ENCODE peak calls at places on chromosomes 12 and 14, in four cellular contexts. Y, G, L and H are unnamed samples.

GRCh38 chr12:68608191-68608590 is 2.5 kb upstream of the RAP1B start:
- DNase-seq in Y (no peak), G (no peak), L (no peak), H (no peak)

GRCh38 chr14:100440207-100440631 is 117.1 kb downstream of the SLC25A47 start:
- DNase-seq in Y (peak; percentile 75), G (peak; percentile 62), L (peak; percentile 73), H (no peak)

GRCh38 chr12:53190108-53190729 is 9.5 kb upstream of the CSAD start:
- DNase-seq in Y (peak; percentile 81), G (peak; percentile 76), L (peak; percentile 49), H (no peak)

GRCh38 chr14:94364964-94365363 is 23.4 kb downstream of the SERPINA1 start:
- DNase-seq in Y (no peak), G (no peak), L (no peak), H (no peak)

GRCh38 chr12:24714237-24714636 is 234.7 kb downstream of the BCAT1 start:
- DNase-seq in Y (no peak), G (no peak), L (no peak), H (no peak)

GRCh38 chr14:38721822-38722431 is 381.1 kb downstream of the SEC23A start:
- DNase-seq in Y (peak; percentile 88), G (peak; percentile 29), L (peak; percentile 77), H (peak; percentile 4)

GRCh38 chr14:72708708-72709475 is 185.0 kb downstream of the DPF3 start:
- DNase-seq in Y (no peak), G (no peak), L (no peak), H (no peak)

GRCh38 chr14:98591161-98591560 is 680.8 kb downstream of the BCL11B start:
- DNase-seq in Y (no peak), G (no peak), L (no peak), H (no peak)

GRCh38 chr12:70692681-70693288 is 55.6 kb upstream of the PTPRB start:
- DNase-seq in Y (no peak), G (peak; percentile 12), L (no peak), H (no peak)

GRCh38 chr14:74239848-74240793 is 872 bp downstream of the VSX2 start:
- DNase-seq in Y (peak; percentile 68), G (no peak), L (no peak), H (no peak)

GRCh38 chr12:96104566-96104965 is 69.2 kb upstream of the LTA4H start:
- DNase-seq in Y (no peak), G (no peak), L (no peak), H (no peak)

GRCh38 chr12:51819851-51820720 is 28.4 kb downstream of the FIGNL2 start:
- DNase-seq in Y (no peak), G (no peak), L (no peak), H (no peak)

GRCh38 chr12:53098354-53098981 is 1.0 kb downstream of the IGFBP6 start:
- DNase-seq in Y (no peak), G (no peak), L (no peak), H (no peak)

GRCh38 chr12:229441-230191 is 15.7 kb upstream of the SLC6A12 start:
- DNase-seq in Y (no peak), G (no peak), L (no peak), H (no peak)

GRCh38 chr12:96368233-96368632 is 32.0 kb downstream of the CDK17 start:
- DNase-seq in Y (no peak), G (no peak), L (no peak), H (no peak)

GRCh38 chr12:104212516-104212915 is 3.1 kb upstream of the TXNRD1 start:
- DNase-seq in Y (no peak), G (no peak), L (no peak), H (no peak)

GRCh38 chr14:102209224-102209966 is 69.7 kb downstream of the WDR20 start:
- DNase-seq in Y (peak; percentile 53), G (no peak), L (peak; percentile 58), H (no peak)

GRCh38 chr12:104526751-104527150 is 70.0 kb downstream of the CHST11 start:
- DNase-seq in Y (no peak), G (no peak), L (no peak), H (no peak)

GRCh38 chr12:79373896-79374499 is 316.8 kb downstream of the PAWR start:
- DNase-seq in Y (peak; percentile 73), G (peak; percentile 43), L (peak; percentile 9), H (no peak)

GRCh38 chr12:52015393-52016081 is 8.8 kb downstream of the TAMALIN start:
- DNase-seq in Y (no peak), G (no peak), L (no peak), H (no peak)

GRCh38 chr14:21332950-21333349 is 50.9 kb downstream of the SUPT16H start:
- DNase-seq in Y (no peak), G (no peak), L (no peak), H (no peak)

GRCh38 chr12:69240625-69240984 is 1.2 kb downstream of the CPSF6 start:
- DNase-seq in Y (no peak), G (no peak), L (no peak), H (no peak)

GRCh38 chr12:1830981-1831930 is 10.9 kb downstream of the LRTM2 start:
- DNase-seq in Y (peak; percentile 89), G (peak; percentile 64), L (peak; percentile 55), H (no peak)

GRCh38 chr14:27427796-27428195 is 830.0 kb upstream of the NOVA1 start:
- DNase-seq in Y (no peak), G (no peak), L (no peak), H (no peak)

GRCh38 chr12:21710944-21711343 is 53.3 kb upstream of the LDHB start:
- DNase-seq in Y (no peak), G (no peak), L (no peak), H (no peak)

GRCh38 chr12:50314629-50315312 is 31.5 kb upstream of the LIMA1 start:
- DNase-seq in Y (no peak), G (peak; percentile 45), L (peak; percentile 46), H (no peak)

GRCh38 chr14:85528882-85529585 is 910 bp upstream of the FLRT2 start:
- DNase-seq in Y (no peak), G (no peak), L (no peak), H (no peak)
- TF ChIP-seq BRCA1 in Y (no peak), G (no peak), L (no peak), H (no peak)

DNA sequence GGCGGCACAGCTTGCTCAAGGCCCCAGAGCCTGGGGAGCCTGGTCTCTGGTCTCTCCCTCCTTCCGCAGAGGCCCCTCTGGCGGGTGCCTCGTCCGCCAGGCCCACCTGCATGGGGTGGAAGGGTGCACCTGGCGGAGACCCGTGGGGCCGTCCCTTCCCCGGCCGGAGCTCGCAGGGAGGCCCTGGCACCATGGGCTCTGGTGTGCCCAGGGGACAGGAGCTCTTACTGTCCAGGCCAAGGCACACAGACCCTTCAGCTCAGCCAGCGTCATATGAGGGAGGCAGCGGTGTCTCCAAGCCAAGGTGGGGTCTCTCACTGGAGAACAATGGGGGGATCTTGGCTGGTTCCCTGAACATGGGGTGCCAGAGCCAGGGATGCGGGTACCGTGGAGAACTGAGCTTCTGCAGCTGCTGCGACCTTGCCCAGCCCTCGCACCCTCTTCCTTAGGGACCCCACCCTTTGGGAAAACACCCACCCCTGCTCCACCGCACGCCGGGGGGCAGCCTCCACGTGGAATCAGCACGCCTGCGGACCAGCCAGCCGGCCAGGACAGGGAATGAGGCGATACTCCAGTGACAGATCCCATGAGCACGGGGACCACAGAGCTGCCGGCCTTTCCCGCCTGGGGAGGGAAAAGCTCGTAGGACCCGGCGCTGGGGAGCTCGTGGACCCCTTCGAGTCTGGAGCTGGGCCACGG is 25.7 kb upstream of the GALNT9 start:
- DNase-seq in Y (no peak), G (no peak), L (no peak), H (no peak)
- TF ChIP-seq BRCA1 in Y (no peak), G (no peak), L (no peak), H (no peak)

GRCh38 chr12:113119980-113120669 is 15.4 kb downstream of the RASAL1 start:
- DNase-seq in Y (no peak), G (no peak), L (no peak), H (no peak)
- TF ChIP-seq BRCA1 in Y (no peak), G (no peak), L (no peak), H (no peak)

GRCh38 chr12:5232826-5233500 is 189.3 kb downstream of the KCNA5 start:
- DNase-seq in Y (no peak), G (no peak), L (no peak), H (no peak)
- TF ChIP-seq BRCA1 in Y (no peak), G (no peak), L (no peak), H (no peak)

GRCh38 chr14:95689441-95689840 is 3.2 kb downstream of the TCL1B start:
- DNase-seq in Y (no peak), G (no peak), L (no peak), H (no peak)
- TF ChIP-seq BRCA1 in Y (no peak), G (no peak), L (no peak), H (no peak)

GRCh38 chr14:88688386-88688785 is 104.4 kb downstream of the EML5 start:
- DNase-seq in Y (no peak), G (no peak), L (no peak), H (no peak)

GRCh38 chr14:88683119-88683518 is 109.6 kb downstream of the EML5 start:
- DNase-seq in Y (no peak), G (no peak), L (no peak), H (no peak)

GRCh38 chr14:88681755-88682494 is 110.8 kb downstream of the EML5 start:
- DNase-seq in Y (no peak), G (no peak), L (no peak), H (no peak)

GRCh38 chr14:88682495-88683114 is 110.1 kb downstream of the EML5 start:
- DNase-seq in Y (no peak), G (no peak), L (no peak), H (no peak)
- TF ChIP-seq BRCA1 in Y (no peak), G (no peak), L (no peak), H (no peak)